ENCODE peak calls at places on chromosomes 5 and 9, in ten cellular contexts. F is GM23338, B is endothelial cell of umbilical vein, M is choroid plexus epithelial cell, T is DND-41, X is mammary epithelial cell, A is foreskin fibroblast, I is BE2C, Y is fibroblast of lung, C is NB4. R is an unnamed sample.

GRCh38 chr5:99795026-99795425 is 740.1 kb upstream of the FAM174A start:
- DNase-seq in F (no peak), B (no peak), M (peak), T (no peak), X (no peak), A (no peak), I (no peak), Y (peak), C (no peak), R (no peak)

GRCh38 chr9:138073408-138073807 is 195.8 kb downstream of the CACNA1B start:
- DNase-seq in F (no peak), B (no peak), M (no peak), T (no peak), X (no peak), A (no peak), I (no peak), Y (no peak), C (no peak), R (no peak)

GRCh38 chr5:35364350-35364749 is 134.1 kb upstream of the PRLR start:
- DNase-seq in F (no peak), B (no peak), M (no peak), T (no peak), X (no peak), A (no peak), I (no peak), Y (no peak), C (no peak), R (no peak)

GRCh38 chr9:114371343-114371985 is 16.3 kb downstream of the AKNA start:
- DNase-seq in F (no peak), B (no peak), M (no peak), T (no peak), X (no peak), A (no peak), I (no peak), Y (no peak), C (no peak), R (no peak)

GRCh38 chr9:91211919-91212318 is 149.8 kb downstream of the AUH start:
- DNase-seq in F (no peak), B (no peak), M (no peak), T (no peak), X (no peak), A (no peak), I (no peak), Y (no peak), C (no peak), R (no peak)

GRCh38 chr9:80074439-80074838 is 502.7 kb downstream of the TLE4 start:
- DNase-seq in F (no peak), B (peak), M (no peak), T (no peak), X (no peak), A (no peak), I (peak), Y (no peak), C (no peak), R (no peak)

GRCh38 chr9:98859941-98860340 is 52.5 kb downstream of the GALNT12 start:
- DNase-seq in F (no peak), B (no peak), M (no peak), T (no peak), X (no peak), A (no peak), I (no peak), Y (no peak), C (no peak), R (no peak)

GRCh38 chr9:108119530-108120113 is 630.1 kb upstream of the KLF4 start:
- DNase-seq in F (no peak), B (no peak), M (no peak), T (no peak), X (no peak), A (no peak), I (no peak), Y (no peak), C (no peak), R (no peak)

GRCh38 chr5:9343146-9343850 is 202.6 kb downstream of the SEMA5A start:
- DNase-seq in F (no peak), B (no peak), M (peak), T (no peak), X (peak), A (peak), I (no peak), Y (peak), C (no peak), R (no peak)

GRCh38 chr9:91071185-91071990 is 269.8 kb downstream of the SYK start:
- DNase-seq in F (no peak), B (peak), M (peak), T (no peak), X (peak), A (peak), I (peak), Y (peak), C (no peak), R (peak)

GRCh38 chr5:91643796-91644195 is 260.7 kb upstream of the ARRDC3 start:
- DNase-seq in F (no peak), B (no peak), M (peak), T (no peak), X (no peak), A (peak), I (no peak), Y (peak), C (no peak), R (peak)

GRCh38 chr9:16964228-16964627 is 93.8 kb upstream of the BNC2 start:
- DNase-seq in F (no peak), B (no peak), M (peak), T (no peak), X (peak), A (peak), I (no peak), Y (peak), C (no peak), R (peak)

GRCh38 chr9:112861638-112862555 is 28.8 kb downstream of the SLC46A2 start:
- DNase-seq in F (no peak), B (peak), M (peak), T (no peak), X (peak), A (peak), I (no peak), Y (peak), C (peak), R (peak)

GRCh38 chr9:87766697-87767096 is 40.8 kb downstream of the CTSL start:
- DNase-seq in F (peak), B (no peak), M (no peak), T (no peak), X (peak), A (no peak), I (no peak), Y (no peak), C (no peak), R (no peak)

GRCh38 chr5:31027726-31028125 is 165.8 kb upstream of the CDH6 start:
- DNase-seq in F (no peak), B (no peak), M (no peak), T (no peak), X (no peak), A (no peak), I (no peak), Y (no peak), C (no peak), R (no peak)

GRCh38 chr9:6870650-6871477 is 113.1 kb downstream of the KDM4C start:
- DNase-seq in F (no peak), B (no peak), M (no peak), T (no peak), X (no peak), A (no peak), I (no peak), Y (no peak), C (no peak), R (no peak)

GRCh38 chr5:76715734-76716455 is at the start of gene F2R:
- DNase-seq in F (peak), B (peak), M (peak), T (peak), X (peak), A (peak), I (peak), Y (peak), C (peak), R (peak)

GRCh38 chr5:5810461-5810860 is 388.0 kb downstream of the ICE1 start:
- DNase-seq in F (no peak), B (no peak), M (no peak), T (no peak), X (no peak), A (no peak), I (no peak), Y (no peak), C (no peak), R (no peak)

GRCh38 chr9:35845824-35846771 is 17.1 kb downstream of the TMEM8B start:
- DNase-seq in F (peak), B (no peak), M (no peak), T (no peak), X (no peak), A (no peak), I (no peak), Y (no peak), C (no peak), R (no peak)

GRCh38 chr9:129604056-129604765 is 16.7 kb downstream of the C9orf50 start:
- DNase-seq in F (no peak), B (no peak), M (no peak), T (no peak), X (no peak), A (no peak), I (no peak), Y (no peak), C (no peak), R (no peak)

GRCh38 chr5:97591781-97592180 is 408.7 kb upstream of the RIOK2 start:
- DNase-seq in F (no peak), B (no peak), M (no peak), T (no peak), X (peak), A (no peak), I (no peak), Y (no peak), C (no peak), R (no peak)

GRCh38 chr9:97475079-97475478 is 26.4 kb upstream of the TMOD1 start:
- DNase-seq in F (no peak), B (no peak), M (peak), T (no peak), X (no peak), A (peak), I (no peak), Y (peak), C (no peak), R (peak)

GRCh38 chr5:99379187-99379586 is 450.4 kb upstream of the CHD1 start:
- DNase-seq in F (peak), B (no peak), M (peak), T (no peak), X (no peak), A (no peak), I (no peak), Y (no peak), C (no peak), R (no peak)

GRCh38 chr9:5958273-5958672 is 57.2 kb downstream of the RANBP6 start:
- DNase-seq in F (no peak), B (no peak), M (no peak), T (no peak), X (no peak), A (no peak), I (no peak), Y (no peak), C (no peak), R (no peak)

GRCh38 chr5:172166030-172166429 is 22.0 kb downstream of the STK10 start:
- DNase-seq in F (no peak), B (no peak), M (no peak), T (no peak), X (no peak), A (no peak), I (no peak), Y (no peak), C (no peak), R (no peak)

GRCh38 chr9:36980148-36980974 is 53.7 kb downstream of the PAX5 start:
- DNase-seq in F (peak), B (no peak), M (no peak), T (peak), X (peak), A (no peak), I (peak), Y (no peak), C (peak), R (no peak)

GRCh38 chr9:120539951-120540350 is 40.0 kb downstream of the CDK5RAP2 start:
- DNase-seq in F (no peak), B (no peak), M (no peak), T (no peak), X (no peak), A (peak), I (no peak), Y (no peak), C (no peak), R (no peak)
- H3K4me3 ChIP-seq in F (no peak), B (no peak), M (no peak), T (no peak), X (no peak), A (no peak), I (no peak), Y (no peak), C (no peak), R (no peak)

GRCh38 chr5:42808888-42809611 is 2.6 kb downstream of the SELENOP start:
- DNase-seq in F (no peak), B (no peak), M (no peak), T (no peak), X (no peak), A (no peak), I (no peak), Y (no peak), C (no peak), R (no peak)

GRCh38 chr5:42810905-42811590 is 644 bp downstream of the SELENOP start:
- DNase-seq in F (no peak), B (no peak), M (peak), T (no peak), X (no peak), A (peak), I (no peak), Y (no peak), C (no peak), R (peak)

GRCh38 chr5:42811591-42812392 is at the start of gene SELENOP:
- DNase-seq in F (peak), B (peak), M (peak), T (no peak), X (peak), A (peak), I (no peak), Y (no peak), C (peak), R (peak)

GRCh38 chr5:42812620-42813019 is 928 bp upstream of the SELENOP start:
- DNase-seq in F (no peak), B (no peak), M (no peak), T (no peak), X (no peak), A (no peak), I (no peak), Y (no peak), C (no peak), R (no peak)

DNA sequence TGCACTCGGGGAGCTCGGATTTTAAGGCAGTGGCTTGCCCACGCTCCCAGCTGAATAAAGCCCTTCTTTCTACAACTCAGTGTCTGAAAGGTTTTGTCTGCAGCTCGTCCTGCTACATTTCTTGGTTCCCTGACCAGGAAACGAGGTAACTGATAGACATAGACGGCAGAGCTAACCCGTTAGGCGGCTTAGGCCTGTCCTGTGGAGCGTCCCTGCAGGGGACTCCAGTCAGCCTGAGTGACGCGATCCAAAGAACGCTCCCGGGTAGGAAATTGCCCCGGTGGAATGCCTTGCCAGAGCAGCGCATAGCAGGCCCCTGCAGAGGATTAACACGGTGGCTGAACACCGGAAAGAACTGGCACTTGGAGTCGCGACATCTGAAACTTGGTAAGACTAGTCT is 1.8 kb upstream of the SELENOP start:
- DNase-seq in F (peak), B (no peak), M (no peak), T (no peak), X (no peak), A (no peak), I (no peak), Y (no peak), C (no peak), R (no peak)
- H3K4me3 ChIP-seq in F (no peak), B (no peak), M (no peak), T (no peak), X (no peak), A (no peak), I (no peak), Y (no peak), C (no peak), R (no peak)

GRCh38 chr9:20606637-20607036 is 15.7 kb downstream of the MLLT3 start:
- DNase-seq in F (peak), B (no peak), M (peak), T (no peak), X (no peak), A (no peak), I (no peak), Y (no peak), C (no peak), R (no peak)
- H3K4me3 ChIP-seq in F (no peak), B (no peak), M (no peak), T (no peak), X (no peak), A (no peak), I (no peak), Y (no peak), C (no peak), R (no peak)

GRCh38 chr9:123927625-123928308 is 2.2 kb downstream of the DENND1A start:
- DNase-seq in F (no peak), B (no peak), M (peak), T (no peak), X (no peak), A (peak), I (no peak), Y (no peak), C (peak), R (peak)
- H3K4me3 ChIP-seq in F (peak), B (no peak), M (no peak), T (no peak), X (no peak), A (peak), I (no peak), Y (no peak), C (peak), R (peak)

GRCh38 chr9:470041-470781 is 255.5 kb downstream of the DOCK8 start:
- DNase-seq in F (peak), B (peak), M (peak), T (peak), X (peak), A (peak), I (peak), Y (peak), C (peak), R (peak)
- H3K4me3 ChIP-seq in F (peak), B (peak), M (peak), T (peak), X (peak), A (peak), I (peak), Y (peak), C (peak), R (peak)

DNA sequence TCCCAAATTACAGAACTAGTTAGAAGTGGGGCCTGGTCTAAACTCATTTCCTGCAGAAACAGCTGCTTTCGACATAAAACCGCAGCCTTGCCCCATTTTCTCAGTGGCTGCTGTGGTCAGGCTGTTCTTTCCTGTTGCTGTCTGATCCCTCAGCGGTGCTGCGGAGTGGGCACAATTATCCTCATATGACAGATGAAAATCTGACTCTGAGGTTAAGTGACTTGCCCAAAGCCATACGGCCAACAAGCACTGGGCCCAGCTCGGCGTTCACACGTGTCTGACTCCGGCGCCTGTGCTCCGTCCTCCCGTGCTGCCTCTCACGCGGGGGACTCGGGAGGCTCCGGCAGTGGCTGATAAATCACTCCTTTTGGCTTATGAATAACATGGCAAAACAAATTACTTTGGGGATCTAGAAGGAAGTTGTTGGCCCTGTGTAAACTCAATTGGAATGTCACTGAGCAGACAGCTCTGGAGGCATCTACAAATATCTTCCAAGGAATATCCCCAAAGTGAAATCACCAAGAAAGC is 142.6 kb upstream of the LMX1B start:
- DNase-seq in F (no peak), B (peak), M (peak), T (peak), X (no peak), A (peak), I (no peak), Y (peak), C (peak), R (peak)
- H3K4me3 ChIP-seq in F (no peak), B (no peak), M (no peak), T (no peak), X (no peak), A (no peak), I (no peak), Y (no peak), C (peak), R (no peak)

GRCh38 chr9:1922026-1922425 is 93.1 kb upstream of the SMARCA2 start:
- DNase-seq in F (peak), B (no peak), M (no peak), T (no peak), X (no peak), A (no peak), I (no peak), Y (no peak), C (peak), R (no peak)

GRCh38 chr9:1918642-1919041 is 96.5 kb upstream of the SMARCA2 start:
- DNase-seq in F (peak), B (no peak), M (no peak), T (no peak), X (no peak), A (no peak), I (no peak), Y (no peak), C (no peak), R (no peak)

GRCh38 chr9:1919229-1919628 is 95.9 kb upstream of the SMARCA2 start:
- DNase-seq in F (peak), B (no peak), M (no peak), T (no peak), X (no peak), A (no peak), I (no peak), Y (no peak), C (no peak), R (no peak)

GRCh38 chr9:1913931-1914330 is 101.2 kb upstream of the SMARCA2 start:
- DNase-seq in F (no peak), B (no peak), M (no peak), T (no peak), X (no peak), A (no peak), I (no peak), Y (no peak), C (no peak), R (no peak)

DNA sequence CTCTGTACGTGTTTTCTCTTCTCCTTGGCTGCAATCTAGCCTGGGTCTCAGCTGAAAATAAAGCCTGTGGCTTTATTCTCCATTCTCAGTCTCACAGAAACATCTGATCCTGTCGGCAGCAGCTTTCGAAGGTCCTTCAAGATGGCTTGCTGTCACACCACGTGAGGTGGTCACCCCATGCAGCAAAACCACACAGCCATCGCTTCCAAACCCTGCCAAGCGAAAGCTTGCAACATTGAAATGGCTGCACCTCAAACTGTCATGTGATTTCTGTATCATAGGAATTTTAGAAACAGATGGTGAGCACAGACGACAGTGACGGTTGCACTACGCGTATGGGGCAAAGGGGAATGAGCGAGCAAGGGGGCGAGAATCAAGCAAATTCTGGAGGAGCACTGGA is 98.5 kb upstream of the SMARCA2 start:
- DNase-seq in F (no peak), B (no peak), M (no peak), T (no peak), X (no peak), A (peak), I (no peak), Y (no peak), C (peak), R (peak)
- H3K4me3 ChIP-seq in F (no peak), B (no peak), M (no peak), T (no peak), X (no peak), A (no peak), I (no peak), Y (no peak), C (no peak), R (no peak)

R was measured in fibroblast of mammary gland.